ENCODE peak calls at places on chromosomes 6 and 20, in nine cellular contexts. One of them, this sample, is unnamed. For H3K4me1, the result is how much of the 10 kb centered on the place peaks cover.

GRCh38 chr6:26312501-26313390 is 52.3 kb upstream of the BTN3A2 start:
- DNase-seq in endodermal cell: peak
- DNase-seq in cardiac muscle cell: peak
- DNase-seq in heart right ventricle: peak
- DNase-seq in PC-9: peak
- DNase-seq in A549: no peak
- DNase-seq in upper lobe of right lung: peak
- DNase-seq in Panc1: no peak
- DNase-seq in Peyer's patch: peak
- DNase-seq in this sample: peak

GRCh38 chr20:6440087-6440799 is 317.4 kb upstream of the FERMT1 start:
- DNase-seq in PC-9: no peak
- DNase-seq in A549: no peak
- DNase-seq in endodermal cell: no peak
- DNase-seq in Panc1: no peak
- DNase-seq in heart right ventricle: no peak
- DNase-seq in Peyer's patch: no peak
- DNase-seq in cardiac muscle cell: no peak
- DNase-seq in upper lobe of right lung: no peak
- DNase-seq in this sample: no peak

GRCh38 chr6:26033132-26033941 is 53.9 kb upstream of the HFE start:
- DNase-seq in upper lobe of right lung: peak
- DNase-seq in Peyer's patch: peak
- DNase-seq in A549: peak
- DNase-seq in heart right ventricle: peak
- DNase-seq in endodermal cell: peak
- DNase-seq in PC-9: peak
- DNase-seq in Panc1: peak
- DNase-seq in cardiac muscle cell: peak
- DNase-seq in this sample: peak

GRCh38 chr6:53878808-53879207 is 84.0 kb downstream of the LRRC1 start:
- DNase-seq in upper lobe of right lung: no peak
- DNase-seq in cardiac muscle cell: no peak
- DNase-seq in PC-9: no peak
- DNase-seq in A549: no peak
- DNase-seq in Panc1: no peak
- DNase-seq in Peyer's patch: no peak
- DNase-seq in heart right ventricle: no peak
- DNase-seq in endodermal cell: no peak
- DNase-seq in this sample: no peak

GRCh38 chr6:110053395-110054240 is 75.5 kb downstream of the GPR6 start:
- DNase-seq in endodermal cell: peak
- DNase-seq in heart right ventricle: peak
- DNase-seq in A549: peak
- DNase-seq in Panc1: peak
- DNase-seq in Peyer's patch: no peak
- DNase-seq in PC-9: peak
- DNase-seq in upper lobe of right lung: no peak
- DNase-seq in cardiac muscle cell: peak
- DNase-seq in this sample: no peak

GRCh38 chr6:42522021-42522420 is 41.8 kb upstream of the UBR2 start:
- DNase-seq in upper lobe of right lung: no peak
- DNase-seq in endodermal cell: no peak
- DNase-seq in A549: no peak
- DNase-seq in Panc1: no peak
- DNase-seq in PC-9: no peak
- DNase-seq in cardiac muscle cell: no peak
- DNase-seq in heart right ventricle: no peak
- DNase-seq in Peyer's patch: no peak
- DNase-seq in this sample: no peak

GRCh38 chr6:121695346-121695745 is 259.9 kb downstream of the GJA1 start:
- DNase-seq in Peyer's patch: no peak
- DNase-seq in A549: no peak
- DNase-seq in heart right ventricle: no peak
- DNase-seq in upper lobe of right lung: no peak
- DNase-seq in endodermal cell: no peak
- DNase-seq in PC-9: no peak
- DNase-seq in cardiac muscle cell: no peak
- DNase-seq in Panc1: no peak
- DNase-seq in this sample: no peak

GRCh38 chr6:56079761-56080540 is 167.4 kb downstream of the COL21A1 start:
- DNase-seq in Panc1: no peak
- DNase-seq in upper lobe of right lung: no peak
- DNase-seq in Peyer's patch: no peak
- DNase-seq in A549: no peak
- DNase-seq in endodermal cell: no peak
- DNase-seq in heart right ventricle: no peak
- DNase-seq in PC-9: no peak
- DNase-seq in cardiac muscle cell: no peak
- DNase-seq in this sample: no peak

GRCh38 chr20:47521059-47521808 is 19.5 kb downstream of the NCOA3 start:
- DNase-seq in upper lobe of right lung: no peak
- DNase-seq in Panc1: no peak
- DNase-seq in endodermal cell: peak
- DNase-seq in cardiac muscle cell: no peak
- DNase-seq in heart right ventricle: no peak
- DNase-seq in PC-9: no peak
- DNase-seq in A549: no peak
- DNase-seq in Peyer's patch: no peak
- DNase-seq in this sample: no peak

GRCh38 chr6:155400022-155400965 is 55.3 kb downstream of the NOX3 start:
- DNase-seq in Panc1: no peak
- DNase-seq in Peyer's patch: no peak
- DNase-seq in A549: no peak
- DNase-seq in cardiac muscle cell: no peak
- DNase-seq in endodermal cell: no peak
- DNase-seq in PC-9: no peak
- DNase-seq in upper lobe of right lung: no peak
- DNase-seq in heart right ventricle: no peak
- DNase-seq in this sample: no peak

GRCh38 chr6:43773981-43774775 is 4.2 kb downstream of the VEGFA start:
- DNase-seq in cardiac muscle cell: no peak
- DNase-seq in A549: no peak
- DNase-seq in Peyer's patch: peak
- DNase-seq in upper lobe of right lung: peak
- DNase-seq in PC-9: no peak
- DNase-seq in endodermal cell: no peak
- DNase-seq in heart right ventricle: no peak
- DNase-seq in Panc1: no peak
- DNase-seq in this sample: no peak

GRCh38 chr6:43776799-43777776 is 7.1 kb downstream of the VEGFA start:
- DNase-seq in upper lobe of right lung: no peak
- DNase-seq in A549: no peak
- DNase-seq in Panc1: no peak
- DNase-seq in Peyer's patch: peak
- DNase-seq in cardiac muscle cell: no peak
- DNase-seq in heart right ventricle: no peak
- DNase-seq in endodermal cell: no peak
- DNase-seq in PC-9: no peak
- DNase-seq in this sample: no peak

GRCh38 chr6:43776115-43776798 is 6.2 kb downstream of the VEGFA start:
- DNase-seq in upper lobe of right lung: peak
- DNase-seq in endodermal cell: no peak
- DNase-seq in A549: no peak
- DNase-seq in Peyer's patch: peak
- DNase-seq in Panc1: no peak
- DNase-seq in cardiac muscle cell: no peak
- DNase-seq in PC-9: no peak
- DNase-seq in heart right ventricle: no peak
- DNase-seq in this sample: peak

GRCh38 chr6:43773050-43773956 is 3.3 kb downstream of the VEGFA start:
- DNase-seq in endodermal cell: peak
- DNase-seq in cardiac muscle cell: peak
- DNase-seq in heart right ventricle: peak
- DNase-seq in upper lobe of right lung: peak
- DNase-seq in Peyer's patch: peak
- DNase-seq in A549: peak
- DNase-seq in PC-9: peak
- DNase-seq in Panc1: no peak
- DNase-seq in this sample: peak

GRCh38 chr6:43774776-43775583 is 5.0 kb downstream of the VEGFA start:
- DNase-seq in endodermal cell: peak
- DNase-seq in Panc1: no peak
- DNase-seq in PC-9: peak
- DNase-seq in upper lobe of right lung: peak
- DNase-seq in cardiac muscle cell: peak
- DNase-seq in Peyer's patch: peak
- DNase-seq in heart right ventricle: peak
- DNase-seq in A549: peak
- DNase-seq in this sample: peak
- H3K4me1 ChIP-seq in endodermal cell: under half
- H3K4me1 ChIP-seq in Panc1: under half
- H3K4me1 ChIP-seq in PC-9: under half
- H3K4me1 ChIP-seq in upper lobe of right lung: under half
- H3K4me1 ChIP-seq in cardiac muscle cell: under half
- H3K4me1 ChIP-seq in Peyer's patch: under half
- H3K4me1 ChIP-seq in heart right ventricle: half or more
- H3K4me1 ChIP-seq in A549: under half
- H3K4me1 ChIP-seq in this sample: under half

DNA sequence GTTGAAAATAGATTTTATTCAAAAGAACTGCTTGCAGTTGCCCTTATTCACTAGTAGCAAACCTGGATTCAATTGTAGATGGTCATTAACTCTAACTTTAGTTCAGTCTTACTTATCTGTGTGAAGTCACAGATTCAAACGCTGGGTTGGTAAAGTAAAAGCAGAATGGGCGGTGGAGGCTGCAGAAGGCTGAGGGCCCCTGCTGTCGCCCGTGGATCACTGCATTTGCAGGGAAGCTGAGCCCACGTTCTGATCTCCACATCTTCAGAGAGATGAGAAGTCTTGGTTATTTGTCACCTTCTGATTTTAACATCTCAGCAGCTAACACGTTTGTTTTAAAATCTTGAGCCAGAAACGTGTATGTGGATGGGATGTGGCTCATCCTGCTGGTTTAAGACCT is 75.1 kb downstream of the SNX9 start:
- DNase-seq in PC-9: no peak
- DNase-seq in A549: no peak
- DNase-seq in Peyer's patch: no peak
- DNase-seq in endodermal cell: no peak
- DNase-seq in upper lobe of right lung: no peak
- DNase-seq in cardiac muscle cell: no peak
- DNase-seq in Panc1: no peak
- DNase-seq in heart right ventricle: no peak
- DNase-seq in this sample: no peak
- TF ChIP-seq CTCF in PC-9: no peak
- TF ChIP-seq CTCF in A549: no peak
- TF ChIP-seq CTCF in Peyer's patch: no peak
- TF ChIP-seq CTCF in endodermal cell: peak
- TF ChIP-seq CTCF in upper lobe of right lung: peak
- TF ChIP-seq CTCF in cardiac muscle cell: no peak
- TF ChIP-seq CTCF in Panc1: peak
- TF ChIP-seq CTCF in heart right ventricle: peak
- TF ChIP-seq CTCF in this sample: no peak

DNA sequence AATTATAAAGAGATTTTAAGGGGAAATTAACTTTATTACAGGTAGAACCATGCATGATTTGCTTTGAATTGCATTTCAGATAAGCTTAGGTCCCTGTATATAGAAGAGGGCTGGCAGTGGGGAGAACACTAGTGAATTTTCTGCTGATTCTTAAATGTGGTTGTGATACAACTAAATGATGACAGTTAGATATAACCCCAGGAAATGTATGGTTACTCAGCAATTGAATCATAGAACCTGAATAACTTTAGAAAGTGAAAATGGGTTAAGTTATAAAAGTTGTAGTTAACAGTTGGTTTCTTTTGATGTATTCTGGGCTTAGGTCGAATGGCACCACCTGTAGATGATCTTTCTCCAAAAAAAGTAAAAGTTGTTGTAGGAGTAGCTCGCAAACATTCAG is 70.1 kb downstream of the PHF3 start:
- DNase-seq in cardiac muscle cell: no peak
- DNase-seq in PC-9: no peak
- DNase-seq in endodermal cell: no peak
- DNase-seq in upper lobe of right lung: no peak
- DNase-seq in Panc1: no peak
- DNase-seq in heart right ventricle: no peak
- DNase-seq in Peyer's patch: no peak
- DNase-seq in A549: no peak
- DNase-seq in this sample: no peak
- H3K27ac ChIP-seq in cardiac muscle cell: no peak
- H3K27ac ChIP-seq in PC-9: no peak
- H3K27ac ChIP-seq in endodermal cell: no peak
- H3K27ac ChIP-seq in upper lobe of right lung: no peak
- H3K27ac ChIP-seq in Panc1: no peak
- H3K27ac ChIP-seq in heart right ventricle: no peak
- H3K27ac ChIP-seq in Peyer's patch: no peak
- H3K27ac ChIP-seq in A549: no peak
- H3K27ac ChIP-seq in this sample: no peak

DNA sequence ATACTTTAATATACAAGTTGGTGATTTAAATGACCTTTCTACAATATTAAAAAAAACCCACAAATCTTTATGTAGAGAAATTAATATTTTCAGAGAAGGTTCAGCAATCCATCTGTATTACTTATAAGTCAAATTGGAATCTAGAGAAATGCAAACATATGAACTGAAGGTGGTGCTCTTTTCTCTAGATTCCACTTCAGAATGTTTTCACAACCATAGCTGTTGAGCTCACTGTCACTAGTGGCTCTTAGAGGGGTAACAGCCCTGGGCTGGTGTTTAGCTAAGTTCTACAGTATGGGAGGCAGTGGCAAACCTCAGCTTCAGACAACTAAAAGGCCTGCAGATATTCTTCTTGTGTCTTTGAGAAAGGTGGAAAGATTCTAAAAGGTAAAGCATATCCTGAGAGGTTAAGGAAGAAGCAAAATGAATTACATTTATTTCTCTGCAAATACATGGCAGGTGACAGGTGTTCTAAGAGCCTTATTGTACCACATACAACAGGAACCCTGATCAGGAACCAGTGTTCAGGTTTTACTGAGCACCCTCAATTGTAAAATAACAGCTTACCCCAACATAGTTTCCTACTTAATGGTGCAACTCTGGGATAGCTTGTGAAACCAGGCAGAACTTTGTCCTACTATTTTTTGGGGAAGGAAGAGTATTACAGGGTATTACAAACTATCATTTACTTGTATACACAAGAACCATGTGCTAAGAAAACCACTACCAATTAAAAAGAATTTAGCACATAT is 56.6 kb upstream of the SAMHD1 start:
- DNase-seq in Peyer's patch: no peak
- DNase-seq in PC-9: no peak
- DNase-seq in endodermal cell: no peak
- DNase-seq in cardiac muscle cell: peak
- DNase-seq in Panc1: no peak
- DNase-seq in A549: no peak
- DNase-seq in heart right ventricle: no peak
- DNase-seq in upper lobe of right lung: no peak
- DNase-seq in this sample: no peak
- H3K4me1 ChIP-seq in Peyer's patch: under half
- H3K4me1 ChIP-seq in PC-9: under half
- H3K4me1 ChIP-seq in endodermal cell: under half
- H3K4me1 ChIP-seq in cardiac muscle cell: under half
- H3K4me1 ChIP-seq in Panc1: under half
- H3K4me1 ChIP-seq in A549: under half
- H3K4me1 ChIP-seq in heart right ventricle: under half
- H3K4me1 ChIP-seq in upper lobe of right lung: under half
- H3K4me1 ChIP-seq in this sample: under half

GRCh38 chr20:61253264-61253639 is 1.2 kb downstream of the CDH4 start:
- DNase-seq in Panc1: no peak
- DNase-seq in endodermal cell: no peak
- DNase-seq in PC-9: no peak
- DNase-seq in upper lobe of right lung: no peak
- DNase-seq in cardiac muscle cell: peak
- DNase-seq in heart right ventricle: no peak
- DNase-seq in A549: peak
- DNase-seq in Peyer's patch: no peak
- DNase-seq in this sample: no peak
- TF ChIP-seq CTCF in Panc1: no peak
- TF ChIP-seq CTCF in endodermal cell: peak
- TF ChIP-seq CTCF in PC-9: no peak
- TF ChIP-seq CTCF in upper lobe of right lung: peak
- TF ChIP-seq CTCF in cardiac muscle cell: peak
- TF ChIP-seq CTCF in heart right ventricle: peak
- TF ChIP-seq CTCF in A549: no peak
- TF ChIP-seq CTCF in Peyer's patch: no peak
- TF ChIP-seq CTCF in this sample: no peak